ENCODE peak calls at places on chromosomes 16 and 17, in four cellular contexts. F is K562, U is GM12878, P is SK-N-SH. A is an unnamed sample.

GRCh38 chr16:58393138-58393504 is 850 bp downstream of the GINS3 start:
- DNase-seq in F (peak), U (no peak), P (peak), A (no peak)

GRCh38 chr17:80940171-80941123 is 51.2 kb upstream of the CHMP6 start:
- DNase-seq in F (no peak), U (no peak), P (no peak), A (peak)

GRCh38 chr16:14420721-14421488 is 209.2 kb downstream of the PARN start:
- DNase-seq in F (no peak), U (no peak), P (no peak), A (no peak)

GRCh38 chr16:24721830-24722238 is 7.6 kb upstream of the TNRC6A start:
- DNase-seq in F (no peak), U (no peak), P (no peak), A (no peak)

GRCh38 chr17:76139801-76140660 is 1.0 kb downstream of the FOXJ1 start:
- DNase-seq in F (peak), U (no peak), P (peak), A (peak)

GRCh38 chr17:32551186-32551955 is 64.6 kb downstream of the CDK5R1 start:
- DNase-seq in F (no peak), U (peak), P (no peak), A (no peak)

GRCh38 chr17:45200701-45201100 is 21.0 kb upstream of the FMNL1 start:
- DNase-seq in F (no peak), U (no peak), P (no peak), A (no peak)

GRCh38 chr17:17913695-17914332 is 58.4 kb downstream of the TOM1L2 start:
- DNase-seq in F (peak), U (no peak), P (peak), A (peak)

GRCh38 chr17:40058151-40058784 is 4.1 kb upstream of the MED24 start:
- DNase-seq in F (no peak), U (no peak), P (no peak), A (no peak)

GRCh38 chr17:75872434-75873351 is 5.7 kb downstream of the TRIM47 start:
- DNase-seq in F (peak), U (no peak), P (peak), A (no peak)

GRCh38 chr17:66446419-66446818 is 144.0 kb downstream of the PRKCA start:
- DNase-seq in F (no peak), U (no peak), P (no peak), A (no peak)

GRCh38 chr17:44757045-44757917 is 1.5 kb upstream of the ADAM11 start:
- DNase-seq in F (no peak), U (no peak), P (no peak), A (no peak)

GRCh38 chr17:74210191-74211140 is 2.9 kb upstream of the TTYH2 start:
- DNase-seq in F (peak), U (no peak), P (peak), A (peak)

GRCh38 chr17:44348234-44348987 is 3.3 kb downstream of the GRN start:
- DNase-seq in F (no peak), U (peak), P (no peak), A (no peak)

GRCh38 chr16:7140899-7141298 is 191.7 kb upstream of the RBFOX1 start:
- DNase-seq in F (no peak), U (no peak), P (no peak), A (no peak)

GRCh38 chr17:34997355-34997862 is 17.1 kb downstream of the LIG3 start:
- DNase-seq in F (no peak), U (no peak), P (no peak), A (no peak)

GRCh38 chr17:68463211-68463990 is 6.1 kb upstream of the WIPI1 start:
- DNase-seq in F (no peak), U (no peak), P (no peak), A (no peak)

GRCh38 chr16:21226749-21227148 is 6.8 kb upstream of the ANKS4B start:
- DNase-seq in F (no peak), U (no peak), P (no peak), A (no peak)

GRCh38 chr16:89106533-89107208 is 13.0 kb downstream of the ACSF3 start:
- DNase-seq in F (no peak), U (no peak), P (no peak), A (no peak)

GRCh38 chr16:85662036-85662812 is 26.5 kb downstream of the GINS2 start:
- DNase-seq in F (no peak), U (no peak), P (no peak), A (no peak)

GRCh38 chr17:57543230-57543629 is 201.9 kb downstream of the CCDC182 start:
- DNase-seq in F (no peak), U (no peak), P (no peak), A (no peak)

GRCh38 chr17:29622337-29623282 is at the start of gene CORO6:
- DNase-seq in F (peak), U (no peak), P (peak), A (peak)

GRCh38 chr17:82752371-82753200 is 721 bp downstream of the TBCD start:
- DNase-seq in F (peak), U (no peak), P (peak), A (no peak)

GRCh38 chr17:74697477-74697876 is 15.2 kb downstream of the CD300LF start:
- DNase-seq in F (no peak), U (peak), P (no peak), A (no peak)

GRCh38 chr17:30449480-30449879 is 27.7 kb upstream of the GOSR1 start:
- DNase-seq in F (no peak), U (no peak), P (no peak), A (no peak)

GRCh38 chr17:1769826-1770477 is 8.1 kb downstream of the SERPINF1 start:
- DNase-seq in F (no peak), U (no peak), P (no peak), A (peak)

GRCh38 chr16:86661715-86662114 is 83.4 kb downstream of the FOXL1 start:
- DNase-seq in F (no peak), U (no peak), P (no peak), A (no peak)

GRCh38 chr17:1005361-1005946 is 8.5 kb downstream of the TIMM22 start:
- DNase-seq in F (no peak), U (no peak), P (peak), A (no peak)

GRCh38 chr17:75003070-75003956 is 9.2 kb upstream of the MRPL58 start:
- DNase-seq in F (no peak), U (no peak), P (no peak), A (peak)

GRCh38 chr16:80541306-80541694 is 507 bp downstream of the DYNLRB2 start:
- DNase-seq in F (no peak), U (no peak), P (no peak), A (no peak)

GRCh38 chr17:80394629-80395216 is 20.2 kb upstream of the ENDOV start:
- DNase-seq in F (no peak), U (no peak), P (no peak), A (no peak)

GRCh38 chr16:50485232-50485631 is 63.0 kb upstream of the NKD1 start:
- DNase-seq in F (no peak), U (no peak), P (no peak), A (no peak)

GRCh38 chr16:77271532-77272426 is 72.6 kb downstream of the SYCE1L start:
- DNase-seq in F (no peak), U (no peak), P (no peak), A (no peak)

GRCh38 chr17:6995500-6996255 is at the start of gene ALOX12:
- DNase-seq in F (no peak), U (no peak), P (no peak), A (peak)
- TF ChIP-seq USF1 in F (no peak), U (no peak), P (no peak), A (no peak)

DNA sequence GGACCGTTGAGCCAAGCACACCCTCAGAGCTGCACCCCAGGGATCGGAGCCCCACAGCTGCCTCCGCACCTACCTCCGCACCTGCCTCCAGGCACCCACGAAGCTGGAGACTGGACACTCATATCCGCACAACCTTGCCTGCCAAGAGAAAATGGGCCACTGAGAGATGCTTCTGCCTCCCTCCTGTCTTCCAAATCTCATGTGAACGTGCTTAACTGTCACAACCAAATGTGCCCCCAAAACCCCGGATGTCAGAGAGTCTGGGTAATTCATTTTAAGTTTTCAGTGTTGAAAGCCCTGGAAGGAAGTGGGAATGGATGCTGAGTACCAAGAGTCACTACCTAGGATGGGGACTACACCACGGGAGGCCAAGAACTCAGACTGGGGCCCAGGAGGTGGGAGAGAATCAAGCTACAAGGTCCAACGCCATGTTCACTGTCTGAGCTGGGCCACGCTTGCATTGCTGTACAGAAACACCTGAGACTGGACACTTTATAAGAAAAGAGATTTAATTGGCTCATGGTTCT is 49.5 kb upstream of the MEAK7 start:
- DNase-seq in F (no peak), U (no peak), P (no peak), A (no peak)
- TF ChIP-seq USF1 in F (no peak), U (no peak), P (no peak), A (no peak)

DNA sequence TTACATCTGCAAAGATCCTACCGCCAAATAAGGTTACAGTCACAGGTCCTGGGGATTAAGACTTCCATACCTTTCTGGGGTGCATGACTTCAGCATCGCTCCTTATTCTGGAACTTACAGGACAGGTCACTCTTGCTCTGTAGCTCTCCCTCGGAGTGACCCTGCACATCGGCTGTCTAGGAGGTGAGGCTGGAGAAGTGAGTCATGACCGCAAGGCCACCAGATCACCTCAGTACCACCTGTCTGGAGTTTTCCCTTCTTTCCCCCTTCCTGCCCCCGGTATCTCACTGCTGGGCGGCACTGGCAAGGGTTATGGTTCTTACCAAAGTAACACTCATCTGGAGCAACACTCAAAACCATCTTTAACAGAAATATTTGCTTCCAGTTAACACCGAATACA is 374.8 kb downstream of the SLC39A11 start:
- DNase-seq in F (no peak), U (no peak), P (no peak), A (no peak)
- TF ChIP-seq USF1 in F (no peak), U (no peak), P (no peak), A (no peak)

GRCh38 chr17:19336938-19337711 is 25.4 kb downstream of the B9D1 start:
- DNase-seq in F (no peak), U (no peak), P (no peak), A (peak)
- TF ChIP-seq USF1 in F (no peak), U (no peak), P (no peak), A (no peak)

GRCh38 chr17:47902039-47902744 is 6.2 kb downstream of the SP2 start:
- DNase-seq in F (peak), U (no peak), P (no peak), A (peak)

GRCh38 chr17:47906443-47906842 is 10.4 kb downstream of the SP2 start:
- DNase-seq in F (no peak), U (no peak), P (no peak), A (no peak)

GRCh38 chr17:47905221-47905733 is 9.2 kb downstream of the SP2 start:
- DNase-seq in F (no peak), U (no peak), P (no peak), A (no peak)

GRCh38 chr17:47913050-47913449 is 17.0 kb downstream of the SP2 start:
- DNase-seq in F (no peak), U (no peak), P (no peak), A (no peak)

DNA sequence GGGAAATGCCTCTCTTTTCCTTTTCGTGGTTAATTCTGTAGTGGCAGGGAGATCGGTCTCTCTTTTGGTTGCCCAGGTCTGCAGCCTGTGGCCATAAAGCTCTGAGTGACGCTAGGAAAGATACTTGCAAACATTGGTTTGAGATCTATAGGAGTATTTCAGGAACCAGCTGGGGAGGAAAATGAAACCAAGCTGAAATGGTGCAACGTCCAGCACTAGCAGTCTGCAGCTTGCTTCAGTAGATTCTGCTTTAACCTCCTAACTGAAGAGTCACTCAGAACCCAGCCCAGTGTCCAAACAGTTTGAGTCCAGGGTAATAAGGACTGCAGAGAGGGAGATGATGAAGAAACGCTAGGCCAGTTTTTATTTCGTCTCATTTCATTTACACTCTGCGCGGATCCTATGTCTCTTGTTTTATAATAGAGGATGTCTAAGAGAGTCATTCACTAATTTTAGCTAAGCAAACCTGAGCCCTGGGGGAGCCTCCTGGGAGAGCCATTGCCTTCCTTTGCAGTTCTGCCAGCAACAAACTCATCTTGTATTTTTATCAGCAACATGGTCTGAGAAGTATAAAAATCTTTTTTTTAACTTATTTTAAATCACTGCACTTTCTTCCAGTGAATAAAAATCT is 12.0 kb downstream of the SP2 start:
- DNase-seq in F (no peak), U (no peak), P (no peak), A (no peak)
- TF ChIP-seq USF1 in F (no peak), U (no peak), P (no peak), A (no peak)

DNA sequence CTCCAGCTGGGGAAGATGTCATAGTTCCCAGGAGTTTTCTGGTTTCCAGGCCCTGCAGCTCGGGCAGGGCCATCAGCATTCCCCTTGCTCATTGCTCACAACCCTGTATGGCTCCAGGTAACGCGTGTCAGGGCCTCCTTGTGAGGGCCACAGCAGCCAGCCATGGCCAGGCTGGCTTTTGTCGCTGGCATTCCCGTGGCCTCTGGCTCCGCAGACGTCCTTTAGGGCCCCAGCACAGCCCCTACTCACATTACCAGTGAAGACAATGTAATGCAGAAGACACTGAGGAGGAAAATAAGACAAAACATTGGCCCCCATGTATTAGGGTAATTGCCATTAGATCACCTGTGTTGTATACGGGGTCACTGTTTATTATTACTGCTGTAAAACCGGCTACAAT is 1799.0 kb downstream of the TP53TG3F start:
- DNase-seq in F (no peak), U (no peak), P (no peak), A (no peak)
- TF ChIP-seq USF1 in F (no peak), U (no peak), P (no peak), A (no peak)

A was measured in WTC11.